ENCODE peak calls at places on chromosomes 12 and 14, in six cellular contexts. One of them, this sample, is unnamed.

GRCh38 chr12:45051490-45052105 is 699 bp upstream of the DBX2 start:
- DNase-seq in GM12878: no peak
- DNase-seq in HepG2: no peak
- DNase-seq in K562: no peak
- DNase-seq in GM12892: no peak
- DNase-seq in H1: peak
- DNase-seq in this sample: no peak

GRCh38 chr14:73241481-73242165 is 4.3 kb downstream of the PAPLN start:
- DNase-seq in GM12878: no peak
- DNase-seq in HepG2: no peak
- DNase-seq in K562: no peak
- DNase-seq in GM12892: no peak
- DNase-seq in H1: peak
- DNase-seq in this sample: no peak

GRCh38 chr12:81257952-81258551 is 180.2 kb downstream of the ACSS3 start:
- DNase-seq in GM12878: no peak
- DNase-seq in HepG2: peak
- DNase-seq in K562: no peak
- DNase-seq in GM12892: no peak
- DNase-seq in H1: no peak
- DNase-seq in this sample: no peak

GRCh38 chr12:2739832-2740641 is 54.7 kb upstream of the FKBP4 start:
- DNase-seq in GM12878: no peak
- DNase-seq in HepG2: peak
- DNase-seq in K562: no peak
- DNase-seq in GM12892: no peak
- DNase-seq in H1: no peak
- DNase-seq in this sample: no peak

GRCh38 chr12:126558810-126559209 is 1493.6 kb downstream of the AACS start:
- DNase-seq in GM12878: no peak
- DNase-seq in HepG2: no peak
- DNase-seq in K562: no peak
- DNase-seq in GM12892: no peak
- DNase-seq in H1: no peak
- DNase-seq in this sample: no peak

GRCh38 chr14:67962215-67962644 is 142.7 kb downstream of the RAD51B start:
- DNase-seq in GM12878: peak
- DNase-seq in HepG2: no peak
- DNase-seq in K562: no peak
- DNase-seq in GM12892: peak
- DNase-seq in H1: no peak
- DNase-seq in this sample: peak

GRCh38 chr14:74952697-74953484 is 2.5 kb downstream of the PGF start:
- DNase-seq in GM12878: no peak
- DNase-seq in HepG2: no peak
- DNase-seq in K562: no peak
- DNase-seq in GM12892: no peak
- DNase-seq in H1: no peak
- DNase-seq in this sample: no peak

GRCh38 chr12:131915000-131915689 is 13.9 kb upstream of the PUS1 start:
- DNase-seq in GM12878: no peak
- DNase-seq in HepG2: no peak
- DNase-seq in K562: no peak
- DNase-seq in GM12892: peak
- DNase-seq in H1: no peak
- DNase-seq in this sample: no peak

GRCh38 chr12:87847147-87847546 is 182.1 kb downstream of the C12orf50 start:
- DNase-seq in GM12878: no peak
- DNase-seq in HepG2: no peak
- DNase-seq in K562: no peak
- DNase-seq in GM12892: no peak
- DNase-seq in H1: no peak
- DNase-seq in this sample: no peak

GRCh38 chr12:79309039-79309438 is 381.7 kb downstream of the PAWR start:
- DNase-seq in GM12878: no peak
- DNase-seq in HepG2: no peak
- DNase-seq in K562: no peak
- DNase-seq in GM12892: no peak
- DNase-seq in H1: no peak
- DNase-seq in this sample: no peak

GRCh38 chr12:19131020-19131431 is 1.5 kb downstream of the PLEKHA5 start:
- DNase-seq in GM12878: no peak
- DNase-seq in HepG2: peak
- DNase-seq in K562: peak
- DNase-seq in GM12892: peak
- DNase-seq in H1: no peak
- DNase-seq in this sample: no peak

GRCh38 chr12:68667286-68667685 is 19.5 kb upstream of the NUP107 start:
- DNase-seq in GM12878: no peak
- DNase-seq in HepG2: no peak
- DNase-seq in K562: no peak
- DNase-seq in GM12892: no peak
- DNase-seq in H1: no peak
- DNase-seq in this sample: no peak

GRCh38 chr14:47919994-47920393 is 244.6 kb upstream of the MDGA2 start:
- DNase-seq in GM12878: no peak
- DNase-seq in HepG2: no peak
- DNase-seq in K562: no peak
- DNase-seq in GM12892: no peak
- DNase-seq in H1: no peak
- DNase-seq in this sample: no peak

GRCh38 chr14:30657606-30658163 is 35.6 kb downstream of the SCFD1 start:
- DNase-seq in GM12878: no peak
- DNase-seq in HepG2: peak
- DNase-seq in K562: no peak
- DNase-seq in GM12892: no peak
- DNase-seq in H1: no peak
- DNase-seq in this sample: no peak

GRCh38 chr12:108696996-108697290 is 34.4 kb downstream of the CORO1C start:
- DNase-seq in GM12878: no peak
- DNase-seq in HepG2: no peak
- DNase-seq in K562: no peak
- DNase-seq in GM12892: no peak
- DNase-seq in H1: no peak
- DNase-seq in this sample: no peak

GRCh38 chr14:41785696-41786095 is 179.0 kb downstream of the LRFN5 start:
- DNase-seq in GM12878: no peak
- DNase-seq in HepG2: peak
- DNase-seq in K562: no peak
- DNase-seq in GM12892: no peak
- DNase-seq in H1: no peak
- DNase-seq in this sample: no peak

GRCh38 chr14:91942128-91942527 is 5.4 kb downstream of the FBLN5 start:
- DNase-seq in GM12878: no peak
- DNase-seq in HepG2: no peak
- DNase-seq in K562: no peak
- DNase-seq in GM12892: no peak
- DNase-seq in H1: no peak
- DNase-seq in this sample: no peak

GRCh38 chr12:65830305-65830704 is 6.0 kb downstream of the HMGA2 start:
- DNase-seq in GM12878: no peak
- DNase-seq in HepG2: no peak
- DNase-seq in K562: no peak
- DNase-seq in GM12892: no peak
- DNase-seq in H1: no peak
- DNase-seq in this sample: no peak

GRCh38 chr14:78997811-78998210 is 827.6 kb downstream of the NRXN3 start:
- DNase-seq in GM12878: no peak
- DNase-seq in HepG2: no peak
- DNase-seq in K562: no peak
- DNase-seq in GM12892: no peak
- DNase-seq in H1: no peak
- DNase-seq in this sample: no peak

GRCh38 chr14:75295491-75296338 is 17.1 kb downstream of the FOS start:
- DNase-seq in GM12878: no peak
- DNase-seq in HepG2: no peak
- DNase-seq in K562: peak
- DNase-seq in GM12892: peak
- DNase-seq in H1: peak
- DNase-seq in this sample: peak

GRCh38 chr12:49160415-49160814 is 28.5 kb downstream of the TUBA1A start:
- DNase-seq in GM12878: no peak
- DNase-seq in HepG2: no peak
- DNase-seq in K562: peak
- DNase-seq in GM12892: no peak
- DNase-seq in H1: no peak
- DNase-seq in this sample: no peak

GRCh38 chr14:65027127-65027799 is 40.6 kb downstream of the FNTB start:
- DNase-seq in GM12878: no peak
- DNase-seq in HepG2: no peak
- DNase-seq in K562: no peak
- DNase-seq in GM12892: no peak
- DNase-seq in H1: no peak
- DNase-seq in this sample: no peak

GRCh38 chr12:52646613-52647012 is 5.4 kb downstream of the KRT2 start:
- DNase-seq in GM12878: no peak
- DNase-seq in HepG2: no peak
- DNase-seq in K562: no peak
- DNase-seq in GM12892: no peak
- DNase-seq in H1: peak
- DNase-seq in this sample: no peak

GRCh38 chr12:103774977-103775560 is 66.0 kb downstream of the NT5DC3 start:
- DNase-seq in GM12878: no peak
- DNase-seq in HepG2: no peak
- DNase-seq in K562: no peak
- DNase-seq in GM12892: no peak
- DNase-seq in H1: no peak
- DNase-seq in this sample: no peak

GRCh38 chr12:103773109-103773905 is 67.7 kb downstream of the NT5DC3 start:
- DNase-seq in GM12878: no peak
- DNase-seq in HepG2: no peak
- DNase-seq in K562: no peak
- DNase-seq in GM12892: no peak
- DNase-seq in H1: no peak
- DNase-seq in this sample: no peak

GRCh38 chr12:103771466-103771865 is 69.6 kb downstream of the NT5DC3 start:
- DNase-seq in GM12878: no peak
- DNase-seq in HepG2: peak
- DNase-seq in K562: peak
- DNase-seq in GM12892: no peak
- DNase-seq in H1: peak
- DNase-seq in this sample: no peak

GRCh38 chr12:103769240-103769945 is 71.6 kb downstream of the NT5DC3 start:
- DNase-seq in GM12878: no peak
- DNase-seq in HepG2: no peak
- DNase-seq in K562: no peak
- DNase-seq in GM12892: no peak
- DNase-seq in H1: peak
- DNase-seq in this sample: no peak

GRCh38 chr12:103772367-103773108 is 68.5 kb downstream of the NT5DC3 start:
- DNase-seq in GM12878: no peak
- DNase-seq in HepG2: no peak
- DNase-seq in K562: no peak
- DNase-seq in GM12892: no peak
- DNase-seq in H1: no peak
- DNase-seq in this sample: no peak
- TF ChIP-seq POLR2A in GM12878: no peak
- TF ChIP-seq POLR2A in HepG2: no peak
- TF ChIP-seq POLR2A in K562: no peak
- TF ChIP-seq POLR2A in GM12892: no peak
- TF ChIP-seq POLR2A in H1: no peak
- TF ChIP-seq POLR2A in this sample: no peak

DNA sequence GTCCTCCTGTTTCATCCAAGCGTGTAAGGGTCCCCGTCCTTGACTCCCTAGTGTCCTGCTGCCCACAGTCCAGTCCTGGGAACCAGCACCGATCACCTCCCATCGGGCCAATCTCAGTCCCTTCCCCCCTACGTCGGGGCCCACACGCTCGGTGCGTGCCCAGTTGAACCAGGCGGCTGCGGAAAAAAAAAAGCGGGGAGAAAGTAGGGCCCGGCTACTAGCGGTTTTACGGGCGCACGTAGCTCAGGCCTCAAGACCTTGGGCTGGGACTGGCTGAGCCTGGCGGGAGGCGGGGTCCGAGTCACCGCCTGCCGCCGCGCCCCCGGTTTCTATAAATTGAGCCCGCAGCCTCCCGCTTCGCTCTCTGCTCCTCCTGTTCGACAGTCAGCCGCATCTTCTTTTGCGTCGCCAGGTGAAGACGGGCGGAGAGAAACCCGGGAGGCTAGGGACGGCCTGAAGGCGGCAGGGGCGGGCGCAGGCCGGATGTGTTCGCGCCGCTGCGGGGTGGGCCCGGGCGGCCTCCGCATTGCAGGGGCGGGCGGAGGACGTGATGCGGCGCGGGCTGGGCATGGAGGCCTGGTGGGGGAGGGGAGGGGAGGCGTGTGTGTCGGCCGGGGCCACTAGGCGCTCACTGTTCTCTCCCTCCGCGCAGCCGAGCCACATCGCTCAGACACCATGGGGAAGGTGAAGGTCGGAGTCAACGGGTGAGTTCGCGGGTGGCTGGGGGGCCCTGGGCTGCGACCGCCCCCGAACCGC is at the start of gene GAPDH:
- DNase-seq in GM12878: peak
- DNase-seq in HepG2: peak
- DNase-seq in K562: peak
- DNase-seq in GM12892: peak
- DNase-seq in H1: peak
- DNase-seq in this sample: peak
- TF ChIP-seq TAF1 in GM12878: peak
- TF ChIP-seq TAF1 in HepG2: peak
- TF ChIP-seq TAF1 in K562: peak
- TF ChIP-seq TAF1 in GM12892: peak
- TF ChIP-seq TAF1 in H1: peak
- TF ChIP-seq TAF1 in this sample: peak

DNA sequence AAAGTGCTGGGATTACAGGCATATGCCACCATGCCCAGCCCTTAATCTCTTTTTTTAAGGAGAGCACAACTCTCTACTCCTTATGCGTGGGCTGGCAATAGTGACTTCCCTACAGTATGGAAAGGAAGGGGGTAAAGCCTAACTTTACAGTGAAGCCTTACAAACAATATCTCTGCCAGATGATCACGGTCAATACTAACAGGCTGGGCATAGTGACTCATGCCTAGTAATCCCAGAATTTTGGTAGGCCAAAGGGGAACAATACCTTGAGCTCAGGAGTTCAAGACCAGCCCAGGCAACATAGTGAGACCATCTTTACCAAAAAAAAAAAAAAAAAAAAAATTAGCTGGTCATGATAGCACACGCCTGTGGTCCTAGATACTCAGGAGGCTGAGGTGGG is 5.6 kb downstream of the PYM1 start:
- DNase-seq in GM12878: no peak
- DNase-seq in HepG2: no peak
- DNase-seq in K562: no peak
- DNase-seq in GM12892: no peak
- DNase-seq in H1: no peak
- DNase-seq in this sample: no peak
- TF ChIP-seq POLR2A in GM12878: no peak
- TF ChIP-seq POLR2A in HepG2: no peak
- TF ChIP-seq POLR2A in K562: no peak
- TF ChIP-seq POLR2A in GM12892: no peak
- TF ChIP-seq POLR2A in H1: no peak
- TF ChIP-seq POLR2A in this sample: no peak

DNA sequence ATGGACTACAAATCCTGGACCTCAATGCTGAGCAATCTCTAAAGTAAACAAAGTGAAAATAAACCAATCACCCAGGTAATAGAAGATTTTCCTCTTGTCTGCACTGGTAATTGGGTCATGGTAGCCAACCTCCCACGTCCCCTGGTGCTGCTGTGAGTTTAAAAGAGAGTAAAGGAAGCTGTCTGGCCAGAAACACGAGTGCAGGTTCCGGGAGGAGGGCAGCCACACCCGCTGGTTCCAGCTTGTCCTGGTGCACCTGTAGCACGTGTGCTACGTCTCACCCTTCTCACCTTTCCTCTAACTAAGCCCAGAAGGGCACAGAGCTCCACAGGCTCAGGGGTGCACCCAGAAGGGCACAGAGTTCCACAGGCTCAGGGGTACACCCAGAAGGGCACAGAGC is 5.4 kb downstream of the CRACR2A start:
- DNase-seq in GM12878: no peak
- DNase-seq in HepG2: no peak
- DNase-seq in K562: no peak
- DNase-seq in GM12892: no peak
- DNase-seq in H1: peak
- DNase-seq in this sample: no peak
- TF ChIP-seq TAF1 in GM12878: no peak
- TF ChIP-seq TAF1 in HepG2: no peak
- TF ChIP-seq TAF1 in K562: no peak
- TF ChIP-seq TAF1 in GM12892: no peak
- TF ChIP-seq TAF1 in H1: no peak
- TF ChIP-seq TAF1 in this sample: no peak

This sample was measured in GM12891.